ENCODE peak calls at places on chromosome 9, in four cellular contexts. One of them, this sample, is unnamed. For H3K4me1, the result is how much of the 10 kb centered on the place peaks cover.

GRCh38 chr9:561430-561829 is 280.1 kb upstream of the DMRT1 start:
- DNase-seq in ovary: no peak
- DNase-seq in sigmoid colon: no peak
- DNase-seq in lower lobe of right lung: no peak
- DNase-seq in this sample: no peak

GRCh38 chr9:23829580-23830458 is 3.8 kb upstream of the ELAVL2 start:
- DNase-seq in lower lobe of right lung: no peak
- DNase-seq in ovary: no peak
- DNase-seq in sigmoid colon: no peak
- DNase-seq in this sample: no peak

GRCh38 chr9:81661339-81661738 is 28.0 kb downstream of the TLE1 start:
- DNase-seq in sigmoid colon: no peak
- DNase-seq in ovary: no peak
- DNase-seq in lower lobe of right lung: no peak
- DNase-seq in this sample: no peak

GRCh38 chr9:80928697-80929096 is 760.6 kb downstream of the TLE1 start:
- DNase-seq in lower lobe of right lung: no peak
- DNase-seq in ovary: no peak
- DNase-seq in sigmoid colon: no peak
- DNase-seq in this sample: no peak

GRCh38 chr9:17695482-17695881 is 116.6 kb downstream of the SH3GL2 start:
- DNase-seq in sigmoid colon: no peak
- DNase-seq in ovary: no peak
- DNase-seq in lower lobe of right lung: no peak
- DNase-seq in this sample: no peak

GRCh38 chr9:33924978-33925797 is 108.2 kb downstream of the UBE2R2 start:
- DNase-seq in lower lobe of right lung: no peak
- DNase-seq in sigmoid colon: no peak
- DNase-seq in ovary: peak
- DNase-seq in this sample: no peak

GRCh38 chr9:97041898-97042297 is 3.0 kb upstream of the CTSV start:
- DNase-seq in sigmoid colon: no peak
- DNase-seq in ovary: no peak
- DNase-seq in lower lobe of right lung: no peak
- DNase-seq in this sample: no peak

GRCh38 chr9:69279084-69279729 is 45.8 kb upstream of the ENTREP1 start:
- DNase-seq in lower lobe of right lung: no peak
- DNase-seq in ovary: no peak
- DNase-seq in sigmoid colon: no peak
- DNase-seq in this sample: no peak

GRCh38 chr9:16207161-16207560 is 654.3 kb downstream of the CCDC171 start:
- DNase-seq in lower lobe of right lung: no peak
- DNase-seq in sigmoid colon: peak
- DNase-seq in ovary: peak
- DNase-seq in this sample: no peak

GRCh38 chr9:18605763-18606162 is 131.8 kb downstream of the ADAMTSL1 start:
- DNase-seq in lower lobe of right lung: no peak
- DNase-seq in ovary: peak
- DNase-seq in sigmoid colon: peak
- DNase-seq in this sample: peak

GRCh38 chr9:86723351-86723750 is 224.0 kb downstream of the GAS1 start:
- DNase-seq in lower lobe of right lung: no peak
- DNase-seq in ovary: no peak
- DNase-seq in sigmoid colon: no peak
- DNase-seq in this sample: no peak

GRCh38 chr9:22039258-22039657 is 30.2 kb upstream of the CDKN2B start:
- DNase-seq in ovary: no peak
- DNase-seq in sigmoid colon: no peak
- DNase-seq in lower lobe of right lung: no peak
- DNase-seq in this sample: no peak

GRCh38 chr9:98215821-98216220 is 23.4 kb upstream of the CORO2A start:
- DNase-seq in sigmoid colon: no peak
- DNase-seq in lower lobe of right lung: no peak
- DNase-seq in ovary: no peak
- DNase-seq in this sample: peak

GRCh38 chr9:110744753-110745522 is 76.3 kb downstream of the MUSK start:
- DNase-seq in ovary: peak
- DNase-seq in sigmoid colon: peak
- DNase-seq in lower lobe of right lung: no peak
- DNase-seq in this sample: no peak

GRCh38 chr9:86707932-86708510 is 239.3 kb downstream of the GAS1 start:
- DNase-seq in sigmoid colon: no peak
- DNase-seq in ovary: no peak
- DNase-seq in lower lobe of right lung: no peak
- DNase-seq in this sample: no peak

GRCh38 chr9:127767909-127768331 is 10.5 kb downstream of the SH2D3C start:
- DNase-seq in ovary: no peak
- DNase-seq in sigmoid colon: no peak
- DNase-seq in lower lobe of right lung: no peak
- DNase-seq in this sample: no peak

GRCh38 chr9:10571699-10572098 is 41.1 kb downstream of the PTPRD start:
- DNase-seq in lower lobe of right lung: no peak
- DNase-seq in sigmoid colon: no peak
- DNase-seq in ovary: no peak
- DNase-seq in this sample: no peak

GRCh38 chr9:121463026-121463827 is 36.4 kb downstream of the GGTA1 start:
- DNase-seq in ovary: no peak
- DNase-seq in lower lobe of right lung: peak
- DNase-seq in sigmoid colon: peak
- DNase-seq in this sample: no peak

GRCh38 chr9:68567565-68567964 is 26.9 kb upstream of the TMEM252 start:
- DNase-seq in ovary: no peak
- DNase-seq in lower lobe of right lung: no peak
- DNase-seq in sigmoid colon: no peak
- DNase-seq in this sample: no peak

GRCh38 chr9:125650271-125650737 is 56.7 kb downstream of the MAPKAP1 start:
- DNase-seq in lower lobe of right lung: no peak
- DNase-seq in sigmoid colon: no peak
- DNase-seq in ovary: no peak
- DNase-seq in this sample: no peak

GRCh38 chr9:12695474-12695873 is 2.3 kb downstream of the TYRP1 start:
- DNase-seq in lower lobe of right lung: no peak
- DNase-seq in ovary: no peak
- DNase-seq in sigmoid colon: no peak
- DNase-seq in this sample: no peak

GRCh38 chr9:78236511-78236950 is 656 bp downstream of the CEP78 start:
- DNase-seq in ovary: no peak
- DNase-seq in lower lobe of right lung: no peak
- DNase-seq in sigmoid colon: peak
- DNase-seq in this sample: no peak

GRCh38 chr9:16337322-16338029 is 533.0 kb downstream of the BNC2 start:
- DNase-seq in lower lobe of right lung: no peak
- DNase-seq in ovary: no peak
- DNase-seq in sigmoid colon: no peak
- DNase-seq in this sample: no peak

GRCh38 chr9:137222190-137223077 is at the start of gene RNF208:
- DNase-seq in ovary: no peak
- DNase-seq in lower lobe of right lung: no peak
- DNase-seq in sigmoid colon: no peak
- DNase-seq in this sample: no peak

GRCh38 chr9:136741885-136742568 is 713 bp downstream of the LCN10 start:
- DNase-seq in ovary: no peak
- DNase-seq in sigmoid colon: no peak
- DNase-seq in lower lobe of right lung: no peak
- DNase-seq in this sample: peak

GRCh38 chr9:3954950-3955670 is 344.8 kb downstream of the GLIS3 start:
- DNase-seq in ovary: peak
- DNase-seq in sigmoid colon: no peak
- DNase-seq in lower lobe of right lung: no peak
- DNase-seq in this sample: no peak

GRCh38 chr9:131543141-131543540 is 2.2 kb upstream of the PRRT1B start:
- DNase-seq in lower lobe of right lung: no peak
- DNase-seq in sigmoid colon: no peak
- DNase-seq in ovary: no peak
- DNase-seq in this sample: no peak

GRCh38 chr9:69120380-69121154 is 53.5 kb upstream of the TJP2 start:
- DNase-seq in lower lobe of right lung: peak
- DNase-seq in sigmoid colon: no peak
- DNase-seq in ovary: peak
- DNase-seq in this sample: peak

GRCh38 chr9:546797-547223 is 294.7 kb upstream of the DMRT1 start:
- DNase-seq in ovary: peak
- DNase-seq in sigmoid colon: no peak
- DNase-seq in lower lobe of right lung: no peak
- DNase-seq in this sample: no peak

GRCh38 chr9:89872913-89873707 is 268.3 kb downstream of the GADD45G start:
- DNase-seq in ovary: no peak
- DNase-seq in sigmoid colon: peak
- DNase-seq in lower lobe of right lung: peak
- DNase-seq in this sample: no peak

GRCh38 chr9:75027187-75028107 is 646 bp downstream of the CARNMT1 start:
- DNase-seq in sigmoid colon: peak
- DNase-seq in ovary: peak
- DNase-seq in lower lobe of right lung: peak
- DNase-seq in this sample: peak

GRCh38 chr9:21965401-21965951 is 28.7 kb downstream of the CDKN2A start:
- DNase-seq in sigmoid colon: peak
- DNase-seq in ovary: no peak
- DNase-seq in lower lobe of right lung: no peak
- DNase-seq in this sample: peak

GRCh38 chr9:128339761-128340690 is at the start of gene SLC27A4:
- DNase-seq in lower lobe of right lung: peak
- DNase-seq in sigmoid colon: peak
- DNase-seq in ovary: peak
- DNase-seq in this sample: peak

GRCh38 chr9:79658926-79659325 is 87.2 kb downstream of the TLE4 start:
- DNase-seq in lower lobe of right lung: no peak
- DNase-seq in ovary: no peak
- DNase-seq in sigmoid colon: no peak
- DNase-seq in this sample: no peak

GRCh38 chr9:113187935-113188595 is 33.0 kb downstream of the FKBP15 start:
- DNase-seq in ovary: no peak
- DNase-seq in sigmoid colon: peak
- DNase-seq in lower lobe of right lung: peak
- DNase-seq in this sample: peak

GRCh38 chr9:137744632-137745183 is 125.9 kb downstream of the EHMT1 start:
- DNase-seq in lower lobe of right lung: no peak
- DNase-seq in ovary: no peak
- DNase-seq in sigmoid colon: no peak
- DNase-seq in this sample: peak

GRCh38 chr9:76773051-76773450 is 8.8 kb downstream of the PCA3 start:
- DNase-seq in ovary: no peak
- DNase-seq in sigmoid colon: no peak
- DNase-seq in lower lobe of right lung: no peak
- DNase-seq in this sample: no peak

GRCh38 chr9:36033788-36034187 is 2.9 kb upstream of the RECK start:
- DNase-seq in sigmoid colon: no peak
- DNase-seq in lower lobe of right lung: no peak
- DNase-seq in ovary: no peak
- DNase-seq in this sample: no peak
- H3K4me1 ChIP-seq in sigmoid colon: under half
- H3K4me1 ChIP-seq in lower lobe of right lung: under half
- H3K4me1 ChIP-seq in ovary: under half
- H3K4me1 ChIP-seq in this sample: under half

DNA sequence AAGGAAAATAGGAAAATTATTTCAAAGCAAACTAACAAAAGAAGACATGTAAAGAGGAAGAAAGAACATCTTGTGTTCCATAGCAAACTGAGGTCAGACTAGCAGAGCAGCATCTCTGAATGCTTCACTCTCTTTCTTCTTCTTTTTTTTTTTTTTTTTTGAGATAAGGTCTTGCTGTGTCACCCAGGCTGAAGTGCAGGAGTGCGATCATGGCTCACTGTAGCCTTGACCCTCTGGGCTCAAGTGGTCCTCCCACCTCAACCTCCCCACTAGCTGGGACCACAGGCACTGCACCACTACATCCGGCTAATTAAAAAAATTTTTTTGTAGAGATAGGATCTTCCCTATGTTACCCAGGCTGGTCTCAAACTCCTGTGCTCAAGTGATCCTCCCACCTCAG is 36.6 kb downstream of the MELK start:
- DNase-seq in lower lobe of right lung: no peak
- DNase-seq in sigmoid colon: no peak
- DNase-seq in ovary: no peak
- DNase-seq in this sample: no peak
- H3K4me3 ChIP-seq in lower lobe of right lung: no peak
- H3K4me3 ChIP-seq in sigmoid colon: no peak
- H3K4me3 ChIP-seq in ovary: no peak
- H3K4me3 ChIP-seq in this sample: no peak

DNA sequence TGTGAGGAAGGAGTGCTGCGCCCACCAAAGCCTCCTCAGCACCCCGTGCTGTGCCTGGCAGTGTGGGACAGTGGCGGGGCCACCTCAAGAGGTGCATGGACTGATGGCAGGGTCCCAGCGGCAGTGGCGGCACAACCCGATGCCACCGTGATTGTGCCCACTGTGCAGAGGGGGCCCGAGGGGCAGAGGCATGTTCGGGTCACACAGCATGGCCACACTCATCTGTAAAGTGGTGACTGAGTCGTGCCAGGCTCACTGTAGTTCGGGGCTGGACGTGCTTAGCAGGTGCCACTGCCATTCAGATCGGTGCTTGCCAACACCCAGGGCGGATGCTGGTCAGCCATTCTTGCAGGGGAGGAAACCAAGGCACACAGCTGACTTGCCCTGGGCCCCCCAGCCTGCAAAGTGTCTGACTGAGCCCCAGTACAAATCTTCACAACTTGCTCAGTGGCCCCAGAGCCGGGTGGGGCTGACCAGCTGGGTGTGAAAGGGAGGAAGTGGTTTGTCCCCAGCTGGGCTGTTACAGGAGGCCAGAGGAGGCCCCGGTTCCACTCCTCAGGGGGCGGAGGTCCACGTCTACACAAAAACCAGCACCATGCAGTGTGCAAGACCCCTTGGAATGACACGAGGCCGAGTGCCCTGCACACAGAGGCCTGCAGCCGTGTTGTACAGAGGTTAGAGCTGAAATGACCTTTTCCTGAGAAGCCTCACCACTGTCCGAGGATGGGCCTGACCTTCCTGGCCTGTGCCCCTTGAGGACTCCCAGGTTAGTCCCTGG is 17.8 kb downstream of the FGD3 start:
- DNase-seq in ovary: no peak
- DNase-seq in sigmoid colon: no peak
- DNase-seq in lower lobe of right lung: peak
- DNase-seq in this sample: peak
- H3K4me1 ChIP-seq in ovary: under half
- H3K4me1 ChIP-seq in sigmoid colon: under half
- H3K4me1 ChIP-seq in lower lobe of right lung: under half
- H3K4me1 ChIP-seq in this sample: under half

DNA sequence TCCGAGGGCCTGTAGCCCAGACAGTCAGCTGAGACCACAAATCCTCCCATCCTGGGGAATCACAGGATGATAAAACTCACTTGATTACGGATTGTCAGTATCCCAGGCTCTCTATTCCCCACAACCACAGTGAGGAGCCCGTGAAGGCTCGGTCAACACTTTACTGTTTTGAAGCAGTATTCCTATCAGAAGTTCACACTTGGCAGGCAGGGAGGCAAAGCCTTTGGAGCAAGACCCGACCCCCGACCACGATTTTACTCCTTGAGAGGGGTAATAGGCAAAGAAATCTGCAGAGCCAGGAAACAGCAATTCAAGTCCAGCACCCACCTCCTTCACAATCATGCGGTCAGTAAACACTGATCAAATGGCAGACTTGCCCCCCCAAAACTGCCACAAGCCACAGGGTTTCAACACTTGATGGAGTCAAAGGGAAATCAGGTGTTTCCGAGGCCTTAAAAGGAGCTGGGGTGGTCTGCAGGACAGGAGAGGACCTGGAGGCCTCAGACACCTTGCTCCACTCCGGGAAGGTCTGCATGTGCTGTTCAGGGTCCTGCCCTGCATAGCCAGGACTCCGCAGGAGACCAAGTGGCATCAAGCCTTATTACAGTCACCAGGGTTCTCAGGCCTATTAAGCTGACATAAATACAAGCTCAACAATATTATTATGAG is 25.2 kb downstream of the BICD2 start:
- DNase-seq in lower lobe of right lung: no peak
- DNase-seq in ovary: no peak
- DNase-seq in sigmoid colon: no peak
- DNase-seq in this sample: peak
- H3K4me3 ChIP-seq in lower lobe of right lung: no peak
- H3K4me3 ChIP-seq in ovary: no peak
- H3K4me3 ChIP-seq in sigmoid colon: no peak
- H3K4me3 ChIP-seq in this sample: no peak